ENCODE peak calls at places on chromosomes 12 and 14, in four cellular contexts. I is K562, Z is HepG2, M is GM12878. O is an unnamed sample.

GRCh38 chr14:90087433-90087832 is 25.6 kb downstream of the KCNK13 start:
- DNase-seq in I (no peak), Z (peak), M (no peak), O (no peak)

GRCh38 chr14:55450539-55450938 is 10.1 kb upstream of the TBPL2 start:
- DNase-seq in I (no peak), Z (no peak), M (no peak), O (no peak)

GRCh38 chr12:34395056-34396005 is 373.0 kb downstream of the ALG10 start:
- DNase-seq in I (peak), Z (no peak), M (no peak), O (no peak)

GRCh38 chr14:36254020-36254614 is 66.3 kb downstream of the MBIP start:
- DNase-seq in I (no peak), Z (peak), M (no peak), O (no peak)

GRCh38 chr12:79935624-79936040 is 735 bp upstream of the PPP1R12A start:
- DNase-seq in I (no peak), Z (peak), M (peak), O (peak)

GRCh38 chr14:21496453-21496852 is 14.7 kb downstream of the METTL3 start:
- DNase-seq in I (no peak), Z (no peak), M (no peak), O (no peak)

GRCh38 chr12:124370851-124371250 is 76.0 kb downstream of the RFLNA start:
- DNase-seq in I (no peak), Z (no peak), M (no peak), O (no peak)

GRCh38 chr14:54108481-54109471 is 152.2 kb upstream of the BMP4 start:
- DNase-seq in I (no peak), Z (peak), M (no peak), O (no peak)

GRCh38 chr12:96078281-96078761 is 42.9 kb upstream of the LTA4H start:
- DNase-seq in I (no peak), Z (no peak), M (no peak), O (no peak)

GRCh38 chr12:9091933-9092598 is 23.7 kb downstream of the A2M start:
- DNase-seq in I (no peak), Z (no peak), M (no peak), O (no peak)

GRCh38 chr12:76784600-76785051 is 20.7 kb downstream of the ZDHHC17 start:
- DNase-seq in I (no peak), Z (no peak), M (no peak), O (no peak)

GRCh38 chr12:24133385-24133784 is 183.9 kb upstream of the SOX5 start:
- DNase-seq in I (no peak), Z (peak), M (peak), O (no peak)

GRCh38 chr12:15855646-15856045 is 26.5 kb upstream of the STRAP start:
- DNase-seq in I (no peak), Z (no peak), M (no peak), O (no peak)

GRCh38 chr14:54627718-54628345 is 60.9 kb downstream of the SAMD4A start:
- DNase-seq in I (no peak), Z (no peak), M (peak), O (no peak)

GRCh38 chr12:110271015-110271414 is 10.0 kb upstream of the ATP2A2 start:
- DNase-seq in I (no peak), Z (no peak), M (no peak), O (no peak)

GRCh38 chr12:110266980-110267620 is 13.9 kb upstream of the ATP2A2 start:
- DNase-seq in I (no peak), Z (no peak), M (no peak), O (no peak)

GRCh38 chr12:110270125-110270962 is 10.7 kb upstream of the ATP2A2 start:
- DNase-seq in I (peak), Z (peak), M (no peak), O (peak)

GRCh38 chr12:110266381-110266909 is 14.6 kb upstream of the ATP2A2 start:
- DNase-seq in I (no peak), Z (no peak), M (no peak), O (no peak)

GRCh38 chr12:110269622-110270124 is 11.4 kb upstream of the ATP2A2 start:
- DNase-seq in I (peak), Z (no peak), M (no peak), O (no peak)
- TF ChIP-seq BHLHE40 in I (no peak), Z (no peak), M (no peak), O (no peak)

GRCh38 chr12:102917026-102917787 is at the start of gene PAH:
- DNase-seq in I (peak), Z (peak), M (no peak), O (peak)
- TF ChIP-seq FOXK2 in I (no peak), Z (no peak), M (no peak), O (no peak)

GRCh38 chr14:61322799-61323290 is 1.5 kb downstream of the PRKCH start:
- DNase-seq in I (no peak), Z (no peak), M (no peak), O (no peak)
- TF ChIP-seq TARDBP in I (no peak), Z (no peak), M (no peak), O (no peak)

DNA sequence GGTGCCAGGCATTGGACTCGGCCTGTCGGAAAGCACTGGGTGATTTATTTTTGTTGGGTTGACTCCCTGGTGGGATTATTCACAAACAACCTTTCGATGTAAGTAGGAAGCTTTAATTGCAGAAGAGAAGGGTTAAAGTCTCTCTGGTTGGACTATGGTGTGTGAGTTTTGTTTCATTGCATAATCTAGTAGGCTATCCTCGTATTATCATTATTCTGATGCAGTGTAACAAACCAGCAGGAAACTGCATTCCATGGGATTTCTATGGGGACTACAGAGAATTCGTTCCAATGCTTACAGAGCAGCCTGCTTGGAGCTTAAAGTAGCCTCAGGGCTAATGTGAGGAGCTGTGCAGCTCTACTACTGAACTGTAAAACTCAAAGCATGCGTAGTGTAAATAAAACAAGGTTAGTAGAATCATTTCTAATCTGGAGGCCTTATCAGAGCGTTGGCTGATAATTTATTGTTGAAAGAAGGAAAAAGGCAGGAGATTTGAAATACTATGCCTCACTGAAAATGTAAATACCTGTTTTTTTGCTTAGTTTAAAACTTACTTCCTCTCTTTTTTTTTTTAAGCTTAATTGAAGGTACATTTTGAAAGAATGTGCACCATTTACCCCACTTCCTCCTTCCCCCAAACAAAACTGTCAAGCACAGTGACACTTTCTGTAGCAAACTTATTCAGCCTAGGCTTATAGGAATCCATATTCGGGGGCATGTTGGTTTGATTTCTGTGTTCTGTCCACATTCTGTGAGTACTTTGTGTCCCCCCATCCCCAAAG is 226.7 kb downstream of the NPAS3 start:
- DNase-seq in I (no peak), Z (no peak), M (no peak), O (peak)
- TF ChIP-seq BHLHE40 in I (no peak), Z (no peak), M (no peak), O (no peak)

GRCh38 chr14:83047436-83047835 is 1513.8 kb upstream of the SEL1L start:
- DNase-seq in I (no peak), Z (no peak), M (no peak), O (no peak)

GRCh38 chr14:83042858-83043257 is 1509.2 kb upstream of the SEL1L start:
- DNase-seq in I (no peak), Z (no peak), M (no peak), O (no peak)

GRCh38 chr14:83041224-83041623 is 1507.6 kb upstream of the SEL1L start:
- DNase-seq in I (no peak), Z (no peak), M (no peak), O (no peak)

GRCh38 chr14:83044001-83044400 is 1510.3 kb upstream of the SEL1L start:
- DNase-seq in I (no peak), Z (no peak), M (no peak), O (no peak)
- TF ChIP-seq FOXK2 in I (no peak), Z (no peak), M (no peak), O (no peak)

DNA sequence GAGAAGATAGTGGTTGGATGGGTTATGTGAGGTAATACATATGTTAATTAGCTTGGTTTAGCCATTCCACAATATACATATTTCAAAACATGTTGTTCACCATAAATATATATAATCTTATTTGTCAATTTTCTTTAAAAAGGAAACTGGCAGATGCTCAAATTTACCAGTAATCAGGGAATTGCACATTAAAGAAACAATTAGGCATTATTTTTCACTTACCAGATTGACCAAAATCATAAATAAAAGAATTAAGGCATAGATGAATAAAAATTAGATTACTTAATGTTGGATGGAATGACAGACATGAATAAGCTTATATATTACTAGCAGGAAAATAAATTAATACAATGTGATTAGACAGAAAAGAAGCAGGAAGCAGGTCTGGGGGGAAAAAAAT is 147.2 kb downstream of the PLEKHA5 start:
- DNase-seq in I (no peak), Z (no peak), M (no peak), O (no peak)
- TF ChIP-seq TARDBP in I (no peak), Z (no peak), M (no peak), O (no peak)

DNA sequence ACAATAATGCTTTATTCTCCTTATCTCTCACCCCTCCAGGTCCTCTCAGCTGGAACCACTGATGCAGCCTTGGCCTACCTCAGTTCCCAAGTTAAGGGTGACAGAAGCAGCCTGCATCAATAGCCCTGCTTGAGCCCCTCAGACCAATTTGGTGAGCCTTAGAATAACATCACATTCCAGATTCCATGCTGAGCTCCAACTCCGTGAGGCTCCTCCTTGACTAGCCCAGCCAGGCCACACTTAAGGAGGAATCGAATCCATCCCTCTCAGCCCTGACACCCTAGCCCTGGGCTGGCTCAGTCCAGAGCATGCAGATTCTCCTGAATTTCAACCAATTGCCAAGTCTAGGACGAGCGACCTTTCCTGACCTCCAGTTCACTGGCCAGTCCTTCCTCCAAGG is 91.1 kb downstream of the ARMH4 start:
- DNase-seq in I (no peak), Z (no peak), M (no peak), O (no peak)
- TF ChIP-seq BHLHE40 in I (no peak), Z (no peak), M (no peak), O (no peak)

GRCh38 chr12:50635857-50636256 is 128.0 kb upstream of the ATF1 start:
- DNase-seq in I (no peak), Z (no peak), M (no peak), O (no peak)
- TF ChIP-seq FOXK2 in I (no peak), Z (no peak), M (no peak), O (no peak)

DNA sequence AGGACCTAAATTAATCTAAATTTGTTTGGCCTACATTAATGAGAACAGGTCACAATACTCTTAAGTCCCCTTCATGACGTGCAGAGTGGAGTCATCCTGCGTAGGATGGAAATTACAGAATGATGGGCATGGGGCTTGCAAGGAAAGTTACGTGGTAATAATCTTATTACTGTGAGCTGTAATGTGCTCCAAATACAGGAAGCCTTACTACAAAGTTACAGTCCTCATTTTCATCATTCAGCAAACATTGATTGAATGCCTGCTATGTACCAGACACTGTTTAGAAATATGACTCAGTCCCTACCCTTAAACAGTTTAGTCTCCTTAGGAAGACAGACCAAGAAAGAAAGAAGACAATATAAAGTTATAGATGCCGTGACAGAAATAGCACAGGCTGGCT is 9.4 kb downstream of the HIGD1C start:
- DNase-seq in I (no peak), Z (no peak), M (no peak), O (no peak)
- TF ChIP-seq TARDBP in I (no peak), Z (no peak), M (no peak), O (no peak)